ENCODE peak calls at places on chromosomes 4 and X, in nine cellular contexts. H is GM23338, Z is HCT116, J is endothelial cell of umbilical vein, Q is sigmoid colon, U is suprapubic skin, R is HepG2, C is prostate gland, X is spleen. D is an unnamed sample.

GRCh38 chr4:72112514-72113156 is 80.8 kb downstream of the NPFFR2 start:
- DNase-seq in J (peak; percentile 1), U (no peak), Q (no peak), C (no peak), R (peak; percentile 32), H (no peak), X (no peak), Z (peak; percentile 39), D (no peak)

GRCh38 chr4:40314951-40315350 is 20.2 kb upstream of the CHRNA9 start:
- DNase-seq in Z (no peak), R (no peak), J (no peak), C (no peak), U (no peak), H (no peak), Q (no peak), X (no peak), D (no peak)

GRCh38 chr4:107037188-107037587 is 1.1 kb upstream of the DKK2 start:
- DNase-seq in J (peak; percentile 43), H (peak; percentile 79), Q (peak; percentile 73), Z (no peak), R (no peak), C (peak; percentile 4), U (peak; percentile 81), X (peak; percentile 65), D (no peak)

GRCh38 chrX:106933538-106933961 is 13.3 kb downstream of the CLDN2 start:
- DNase-seq in J (peak; percentile 27), X (no peak), H (no peak), R (peak; percentile 89), Z (no peak), C (no peak), U (no peak), Q (no peak), D (no peak)

GRCh38 chr4:24713604-24714003 is 81.8 kb upstream of the SOD3 start:
- DNase-seq in J (no peak), C (no peak), R (no peak), Z (no peak), U (no peak), X (no peak), H (no peak), Q (no peak), D (no peak)

GRCh38 chrX:109822861-109823260 is 89.8 kb upstream of the ACSL4 start:
- DNase-seq in U (no peak), X (no peak), H (no peak), Q (no peak), Z (no peak), J (peak; percentile 39), C (no peak), R (peak; percentile 95), D (no peak)

GRCh38 chr4:111883557-111883999 is 261.7 kb upstream of the FAM241A start:
- DNase-seq in J (no peak), R (no peak), Z (no peak), H (no peak), C (no peak), Q (no peak), X (no peak), U (no peak), D (no peak)

GRCh38 chr4:17583944-17584343 is 6.9 kb downstream of the LAP3 start:
- DNase-seq in H (no peak), C (no peak), Q (no peak), X (no peak), Z (no peak), J (no peak), U (no peak), R (no peak), D (no peak)

GRCh38 chrX:45524296-45524695 is 323.6 kb upstream of the DIPK2B start:
- DNase-seq in Q (no peak), H (no peak), R (no peak), X (no peak), J (peak; percentile 65), Z (no peak), U (no peak), C (no peak), D (no peak)

GRCh38 chrX:71532078-71532752 is 689 bp upstream of the OGT start:
- DNase-seq in C (no peak), J (peak; percentile 69), R (no peak), Z (no peak), U (no peak), X (no peak), Q (no peak), H (no peak), D (no peak)

GRCh38 chr4:38523524-38524448 is 140.2 kb upstream of the KLF3 start:
- DNase-seq in R (no peak), J (no peak), H (no peak), Q (no peak), Z (no peak), C (no peak), U (no peak), X (no peak), D (no peak)

GRCh38 chrX:73182502-73183114 is 32.0 kb downstream of the NAP1L2 start:
- DNase-seq in R (no peak), Z (no peak), U (no peak), C (peak; percentile 4), Q (no peak), J (no peak), H (no peak), X (no peak), D (no peak)

GRCh38 chr4:64230709-64231310 is 178.4 kb downstream of the TECRL start:
- DNase-seq in U (no peak), X (no peak), H (peak; percentile 52), Q (no peak), R (no peak), Z (peak; percentile 8), J (no peak), C (no peak), D (no peak)

GRCh38 chrX:53357799-53358530 is 64.5 kb downstream of the SMC1A start:
- DNase-seq in R (no peak), J (no peak), H (peak; percentile 78), Q (no peak), C (no peak), X (no peak), U (no peak), Z (no peak), D (no peak)

GRCh38 chr4:35364321-35364870 is 879.9 kb downstream of the ARAP2 start:
- DNase-seq in C (no peak), Z (no peak), H (no peak), R (no peak), X (no peak), U (no peak), J (no peak), Q (no peak), D (no peak)

GRCh38 chrX:16005899-16006298 is 117.5 kb upstream of the GRPR start:
- DNase-seq in C (no peak), Z (no peak), H (no peak), X (no peak), U (no peak), J (no peak), Q (no peak), R (no peak), D (no peak)

GRCh38 chrX:47228550-47229270 is 4.1 kb upstream of the USP11 start:
- DNase-seq in C (no peak), X (peak; percentile 70), U (no peak), R (no peak), Q (peak; percentile 55), J (no peak), Z (no peak), H (no peak), D (no peak)

DNA sequence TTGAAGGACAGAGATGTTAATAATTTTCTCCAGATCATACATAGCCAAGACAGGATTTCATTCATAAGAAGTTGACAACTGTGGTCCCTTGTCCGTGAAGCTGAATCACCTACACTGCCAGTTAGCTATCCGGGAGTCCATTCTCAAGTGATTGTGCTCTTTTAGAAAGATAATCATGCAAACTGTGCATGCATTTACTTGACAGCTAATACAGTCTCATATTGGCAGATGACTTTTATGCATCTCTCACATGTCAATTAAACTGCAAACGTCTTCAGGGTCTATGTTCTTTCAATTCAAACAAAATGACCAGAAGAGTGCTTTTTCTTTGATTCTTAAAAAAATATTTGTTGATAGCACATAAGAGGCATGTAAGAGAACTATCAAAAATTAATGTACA is 1572.9 kb downstream of the C4orf33 start:
- DNase-seq in R (no peak), Q (no peak), U (no peak), J (no peak), X (no peak), Z (no peak), C (no peak), H (no peak), D (no peak)
- H3K4me3 ChIP-seq in R (no peak overlapping the region), Q (no peak overlapping the region), U (no peak overlapping the region), J (no peak overlapping the region), X (no peak overlapping the region), Z (no peak overlapping the region), C (no peak overlapping the region), H (no peak overlapping the region), D (no peak overlapping the region)

GRCh38 chr4:105267280-105267679 is 120.6 kb downstream of the TET2 start:
- DNase-seq in Q (no peak), Z (no peak), H (no peak), C (no peak), X (no peak), J (no peak), R (no peak), U (no peak), D (no peak)
- TF ChIP-seq CTCF in Q (no peak), Z (no peak), H (no peak), C (no peak), X (no peak), J (no peak), R (no peak), U (no peak), D (no peak)

DNA sequence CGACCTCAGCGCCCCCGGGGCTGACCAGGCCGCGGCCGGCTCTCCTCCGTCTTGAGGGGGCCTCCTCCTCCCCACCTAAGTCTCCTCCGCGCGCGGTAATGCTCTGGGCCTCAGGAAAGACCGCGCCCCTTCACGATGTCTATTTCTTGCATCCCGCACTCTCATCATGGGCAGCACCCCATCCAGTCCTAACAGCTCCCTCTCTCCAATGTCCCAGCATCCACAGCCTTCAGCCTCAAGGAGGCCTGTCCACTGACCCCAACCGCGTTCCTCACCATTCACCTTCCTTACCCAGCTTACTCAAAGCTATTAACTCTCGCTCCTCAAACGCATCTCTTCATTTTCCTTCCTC is 77.5 kb downstream of the MAGED4 start:
- DNase-seq in H (peak; percentile 9), U (no peak), Q (no peak), X (no peak), Z (no peak), R (no peak), J (no peak), C (no peak), D (no peak)
- TF ChIP-seq POLR2AphosphoS5 in H (no peak), U (no peak), Q (no peak), X (no peak), Z (no peak), R (no peak), J (no peak), C (no peak), D (no peak)

DNA sequence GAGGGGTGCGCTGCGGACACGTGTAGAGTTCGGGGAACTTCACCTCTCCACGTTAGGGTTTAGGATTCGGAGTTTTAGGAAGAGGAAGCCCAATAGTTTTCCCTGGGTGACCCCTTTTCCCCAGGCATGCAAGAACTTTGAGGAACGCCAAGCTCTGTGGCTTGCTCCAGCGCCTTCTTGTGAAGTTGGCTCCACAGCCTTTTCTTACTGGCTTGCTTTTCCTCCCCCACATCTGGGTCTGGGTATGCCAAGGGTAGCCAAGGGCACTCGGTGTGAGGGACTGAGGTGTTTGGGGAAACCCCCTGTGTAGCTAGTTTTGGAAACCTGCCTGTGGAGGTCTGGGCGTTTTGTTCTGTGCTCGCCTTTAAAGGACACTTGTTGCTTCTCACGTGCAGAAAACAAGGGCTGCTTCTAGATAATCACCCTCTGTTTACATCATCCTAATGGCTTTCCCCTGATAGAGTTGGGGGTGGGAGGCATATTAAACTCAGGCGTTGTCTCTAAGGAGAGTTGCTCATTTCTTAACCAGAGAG is 746 bp downstream of the EDNRA start:
- DNase-seq in H (peak; percentile 60), J (no peak), Z (no peak), Q (no peak), R (no peak), X (no peak), U (no peak), C (no peak), D (no peak)
- H3K4me3 ChIP-seq in H (peak overlapping the region; percentile 87), J (no peak overlapping the region), Z (peak overlapping the region; percentile 44), Q (peak overlapping the region; percentile 54), R (no peak overlapping the region), X (peak overlapping the region; percentile 63), U (peak overlapping the region; percentile 64), C (peak overlapping the region; percentile 39), D (peak overlapping the region; percentile 54)